ENCODE peak calls at places on chromosomes 13 and 19, in four cellular contexts. L is IMR-90, A is HCT116, H is A549. O is an unnamed sample.

GRCh38 chr13:80171096-80171495 is 169.8 kb downstream of the SPRY2 start:
- DNase-seq in A (no peak), H (no peak), L (no peak), O (no peak)

GRCh38 chr13:28392896-28393295 is 102.0 kb downstream of the FLT1 start:
- DNase-seq in L (no peak), H (no peak), A (no peak), O (no peak)

GRCh38 chr13:73952683-73953082 is 181.5 kb downstream of the KLF12 start:
- DNase-seq in H (no peak), L (peak; percentile 86), A (no peak), O (no peak)

GRCh38 chr13:113989585-113990300 is 15.9 kb upstream of the C13orf46 start:
- DNase-seq in H (no peak), L (no peak), A (no peak), O (no peak)

GRCh38 chr13:20411638-20412342 is 113.9 kb downstream of the CRYL1 start:
- DNase-seq in H (no peak), A (no peak), L (no peak), O (peak; percentile 75)

GRCh38 chr19:5480427-5480836 is 25.2 kb downstream of the ZNRF4 start:
- DNase-seq in H (peak; percentile 54), L (no peak), A (peak; percentile 28), O (no peak)

GRCh38 chr13:23902975-23903905 is 5.9 kb upstream of the C1QTNF9B start:
- DNase-seq in H (no peak), L (no peak), A (no peak), O (no peak)

GRCh38 chr19:3073931-3074595 is 11.8 kb upstream of the TLE5 start:
- DNase-seq in H (no peak), A (no peak), L (no peak), O (no peak)

GRCh38 chr19:4369888-4370260 is 26.5 kb downstream of the MPND start:
- DNase-seq in A (no peak), L (peak; percentile 26), H (no peak), O (no peak)

GRCh38 chr19:913080-913748 is at the start of gene R3HDM4:
- DNase-seq in L (peak; percentile 37), A (no peak), H (peak; percentile 54), O (no peak)

GRCh38 chr13:25200783-25201182 is 28.7 kb upstream of the AMER2 start:
- DNase-seq in H (no peak), L (peak; percentile 8), A (no peak), O (no peak)

GRCh38 chr13:25207291-25207690 is 35.2 kb upstream of the AMER2 start:
- DNase-seq in A (no peak), H (no peak), L (no peak), O (no peak)

GRCh38 chr13:25204843-25205242 is 32.8 kb upstream of the AMER2 start:
- DNase-seq in A (no peak), H (no peak), L (no peak), O (no peak)

DNA sequence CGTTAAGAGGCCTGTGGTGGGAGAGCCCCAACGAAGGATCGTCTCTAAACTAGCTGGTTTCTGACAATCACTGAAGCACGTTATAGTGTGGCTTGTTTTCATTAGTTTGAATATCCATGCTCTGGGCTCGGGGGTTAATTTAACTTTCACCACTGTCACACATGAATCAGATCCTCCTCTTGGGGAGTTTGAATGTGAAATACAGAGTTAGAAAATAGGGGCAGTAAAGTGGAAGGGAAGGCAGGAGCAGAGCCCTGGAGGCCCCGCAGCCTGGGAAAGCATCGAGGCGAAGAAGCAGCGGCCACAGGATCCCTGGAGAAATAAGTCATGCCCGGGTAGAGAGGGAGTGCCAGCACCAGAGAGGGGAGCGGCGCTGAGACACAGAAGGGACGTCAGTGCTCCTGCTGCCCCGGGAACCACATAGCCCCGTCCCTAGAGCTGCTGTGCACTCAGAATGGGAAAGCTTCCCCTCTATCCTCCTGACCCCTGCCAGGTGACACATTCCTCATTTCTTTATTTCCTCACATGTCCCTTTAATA is 31.2 kb upstream of the AMER2 start:
- DNase-seq in A (no peak), L (no peak), H (no peak), O (no peak)
- TF ChIP-seq CEBPB in A (no peak), L (no peak), H (no peak), O (no peak)

DNA sequence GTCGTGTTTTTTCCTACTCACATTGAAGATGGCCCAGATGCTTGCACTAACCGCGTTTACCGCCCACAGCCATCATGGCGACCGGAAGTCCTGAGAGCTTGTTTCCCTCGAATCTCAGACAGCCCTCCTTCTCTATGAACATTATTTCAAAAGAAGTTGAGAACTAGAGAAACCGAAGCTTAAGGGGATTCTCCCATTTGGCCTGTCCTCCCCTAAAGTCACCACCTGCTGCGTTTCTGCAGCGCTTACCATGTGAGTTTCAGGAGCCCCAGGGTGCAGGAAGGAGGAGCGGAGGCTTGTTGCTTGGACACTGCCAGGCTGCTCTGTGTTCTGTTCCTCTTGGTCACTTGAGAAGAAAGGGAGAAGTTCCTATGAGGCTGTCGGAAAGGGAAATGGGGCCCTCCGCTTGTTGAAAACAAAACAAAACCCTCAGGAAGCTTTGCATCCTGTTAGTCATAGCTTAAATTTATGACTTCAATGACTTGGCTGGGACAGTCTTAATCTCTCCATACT is 6.2 kb downstream of the CARD8 start:
- DNase-seq in A (no peak), H (no peak), L (no peak), O (peak; percentile 78)
- TF ChIP-seq CEBPB in A (no peak), H (no peak), L (no peak), O (no peak)

DNA sequence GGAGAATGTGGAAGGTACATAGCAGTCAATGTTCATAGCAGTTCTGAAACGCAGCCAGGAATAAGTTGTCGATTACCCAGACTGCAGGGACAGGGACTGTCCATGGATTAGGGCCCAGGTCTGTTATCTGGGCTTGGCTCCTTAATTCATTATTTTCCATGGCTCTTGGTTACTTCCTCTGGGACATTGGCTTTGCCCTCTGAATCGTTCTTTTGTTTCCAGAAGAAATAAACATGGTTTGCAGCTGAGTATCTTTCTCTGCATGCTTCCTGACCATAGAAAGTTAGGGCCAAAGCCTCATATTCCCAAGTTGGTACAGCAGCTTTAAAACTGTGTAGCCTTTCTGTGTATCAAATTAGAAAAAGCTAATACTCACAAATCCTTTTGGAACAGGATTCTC is 121.7 kb upstream of the MAB21L1 start:
- DNase-seq in H (no peak), A (no peak), L (no peak), O (no peak)
- TF ChIP-seq CEBPB in H (no peak), A (no peak), L (no peak), O (no peak)

GRCh38 chr13:108919036-108919907 is 289.9 kb downstream of the MYO16 start:
- DNase-seq in L (peak; percentile 26), A (no peak), H (peak; percentile 88), O (no peak)
- TF ChIP-seq CEBPB in L (no peak), A (no peak), H (no peak), O (no peak)

GRCh38 chr13:109209526-109209925 is 576.9 kb downstream of the IRS2 start:
- DNase-seq in L (no peak), H (no peak), A (no peak), O (no peak)
- TF ChIP-seq CEBPB in L (no peak), H (no peak), A (no peak), O (no peak)

DNA sequence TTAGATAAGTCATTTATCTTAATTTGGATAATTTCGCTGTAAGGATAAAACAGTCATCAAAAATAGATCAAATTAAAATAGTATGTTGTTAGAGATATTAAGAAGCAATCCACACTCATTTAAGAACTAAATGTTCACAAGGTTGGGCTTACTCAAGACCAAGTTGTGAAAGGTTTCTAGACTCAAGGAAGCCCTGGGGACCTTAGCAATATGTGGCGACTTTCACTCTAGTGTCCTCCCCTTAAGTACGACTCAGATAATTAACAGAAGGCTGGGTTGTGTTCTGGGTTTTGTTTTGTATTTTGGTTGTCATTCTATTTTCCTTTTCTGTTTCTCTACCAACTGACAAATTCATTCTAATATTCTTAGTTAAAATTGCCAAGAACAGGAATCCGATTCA is 1008.0 kb downstream of the PCDH9 start:
- DNase-seq in H (no peak), A (no peak), L (no peak), O (no peak)
- TF ChIP-seq CEBPB in H (no peak), A (no peak), L (no peak), O (no peak)

GRCh38 chr19:29836409-29836825 is 24.6 kb downstream of the CCNE1 start:
- DNase-seq in L (no peak), A (no peak), H (no peak), O (peak; percentile 86)
- TF ChIP-seq CEBPB in L (no peak), A (no peak), H (no peak), O (no peak)

DNA sequence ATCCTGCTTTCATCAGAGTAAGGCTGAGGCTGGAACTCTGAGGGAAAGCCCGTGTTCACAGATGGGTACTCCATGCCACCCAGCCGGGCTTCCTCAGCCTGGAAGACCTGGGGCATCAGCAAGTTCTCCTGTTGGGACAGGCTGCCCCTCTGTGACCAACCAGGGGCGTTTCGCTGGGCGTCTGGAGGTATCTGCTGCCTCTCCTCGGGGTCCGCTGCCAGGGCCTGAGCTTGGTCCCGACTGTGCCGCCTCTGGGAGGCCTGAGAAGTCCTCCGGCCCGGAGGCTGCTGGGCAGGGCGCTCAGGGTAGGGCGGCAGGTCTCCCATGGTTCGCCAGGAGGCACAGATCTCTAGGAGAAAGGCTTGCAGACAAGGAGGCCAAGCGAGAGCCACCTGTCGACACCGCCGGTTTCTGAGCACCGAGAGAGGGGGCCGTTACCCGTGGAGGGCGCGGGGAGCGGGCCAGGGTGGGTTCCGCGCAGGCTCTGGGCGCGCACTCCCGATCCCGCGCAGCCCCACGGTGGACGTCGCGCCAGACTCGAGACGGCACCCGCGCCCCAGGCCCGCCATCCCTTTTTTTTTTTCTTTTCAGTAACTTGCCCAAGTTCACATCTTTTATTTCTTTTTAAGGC is at the start of gene RSPH6A:
- DNase-seq in L (no peak), H (no peak), A (no peak), O (no peak)
- TF ChIP-seq CEBPB in L (no peak), H (no peak), A (no peak), O (no peak)

GRCh38 chr19:6803036-6803404 is 30.5 kb downstream of the VAV1 start:
- DNase-seq in A (no peak), H (no peak), L (no peak), O (no peak)
- TF ChIP-seq CEBPB in A (no peak), H (no peak), L (no peak), O (no peak)

O was measured in GM12878.